ENCODE peak calls at places on chromosome 6, in eight cellular contexts. U, V, P, C, M, G, W and T are unnamed samples.

GRCh38 chr6:17167327-17167979 is 65.6 kb downstream of the STMND1 start:
- DNase-seq in U (peak; percentile 41), V (peak; percentile 64), P (peak; percentile 76), C (peak; percentile 19), M (no peak), G (no peak), W (peak; percentile 67), T (peak; percentile 1)

GRCh38 chr6:21753571-21754108 is 160.1 kb downstream of the SOX4 start:
- DNase-seq in U (peak; percentile 80), V (peak; percentile 21), P (no peak), C (peak; percentile 70), M (no peak), G (no peak), W (no peak), T (no peak)

GRCh38 chr6:16206595-16207037 is 31.8 kb upstream of the GMPR start:
- DNase-seq in U (peak; percentile 91), V (peak; percentile 87), P (peak; percentile 48), C (peak; percentile 86), M (no peak), G (no peak), W (peak; percentile 57), T (peak; percentile 60)

GRCh38 chr6:128379577-128379976 is 140.8 kb downstream of the PTPRK start:
- DNase-seq in U (no peak), V (no peak), P (no peak), C (no peak), M (no peak), G (no peak), W (no peak), T (no peak)

GRCh38 chr6:78836610-78837009 is 30.7 kb upstream of the IRAK1BP1 start:
- DNase-seq in U (no peak), V (no peak), P (no peak), C (no peak), M (no peak), G (no peak), W (no peak), T (no peak)

GRCh38 chr6:168047841-168048723 is 30.9 kb downstream of the FRMD1 start:
- DNase-seq in U (no peak), V (no peak), P (peak; percentile 14), C (no peak), M (no peak), G (peak; percentile 31), W (no peak), T (no peak)

GRCh38 chr6:28683945-28684538 is 158.4 kb downstream of the GPX5 start:
- DNase-seq in U (peak; percentile 32), V (peak; percentile 51), P (no peak), C (peak; percentile 63), M (no peak), G (no peak), W (no peak), T (peak; percentile 70)

GRCh38 chr6:30688569-30688968 is 2.1 kb upstream of the PPP1R18 start:
- DNase-seq in U (no peak), V (no peak), P (no peak), C (no peak), M (no peak), G (no peak), W (no peak), T (no peak)

GRCh38 chr6:170090561-170090960 is 200.3 kb downstream of the DLL1 start:
- DNase-seq in U (no peak), V (no peak), P (no peak), C (no peak), M (no peak), G (peak; percentile 25), W (no peak), T (no peak)

GRCh38 chr6:136764522-136764993 is 27.7 kb downstream of the MAP3K5 start:
- DNase-seq in U (no peak), V (no peak), P (no peak), C (no peak), M (no peak), G (no peak), W (no peak), T (no peak)

GRCh38 chr6:136761227-136761922 is 30.9 kb downstream of the MAP3K5 start:
- DNase-seq in U (no peak), V (no peak), P (peak; percentile 47), C (peak; percentile 42), M (no peak), G (no peak), W (no peak), T (no peak)

GRCh38 chr6:136763716-136764521 is 28.4 kb downstream of the MAP3K5 start:
- DNase-seq in U (no peak), V (no peak), P (no peak), C (no peak), M (no peak), G (no peak), W (no peak), T (no peak)

GRCh38 chr6:136762022-136762975 is 30.0 kb downstream of the MAP3K5 start:
- DNase-seq in U (no peak), V (no peak), P (no peak), C (no peak), M (no peak), G (no peak), W (no peak), T (no peak)

DNA sequence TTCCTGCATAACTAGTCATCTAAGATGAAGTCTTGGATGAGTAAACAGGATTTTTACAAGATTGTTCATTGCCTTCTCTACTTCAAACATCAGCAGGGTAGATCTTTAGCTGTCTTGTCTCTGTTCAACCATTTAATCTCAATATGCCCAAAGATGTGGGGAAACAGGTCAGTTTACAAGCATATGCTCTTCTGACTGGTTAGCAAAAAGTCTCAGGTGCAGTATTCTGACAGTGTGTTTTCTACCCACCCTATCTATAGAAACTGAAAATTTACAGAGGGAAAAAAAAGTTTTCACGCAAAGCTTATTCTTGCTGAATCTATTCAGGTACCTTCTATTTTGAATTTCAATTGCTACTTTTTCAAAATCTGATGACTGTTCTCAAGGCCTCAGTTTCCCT is 29.0 kb downstream of the MAP3K5 start:
- DNase-seq in U (no peak), V (no peak), P (no peak), C (no peak), M (no peak), G (no peak), W (no peak), T (no peak)
- TF ChIP-seq CTCF in U (no peak), V (no peak), P (no peak), C (no peak), M (no peak), G (no peak), W (no peak), T (no peak)

DNA sequence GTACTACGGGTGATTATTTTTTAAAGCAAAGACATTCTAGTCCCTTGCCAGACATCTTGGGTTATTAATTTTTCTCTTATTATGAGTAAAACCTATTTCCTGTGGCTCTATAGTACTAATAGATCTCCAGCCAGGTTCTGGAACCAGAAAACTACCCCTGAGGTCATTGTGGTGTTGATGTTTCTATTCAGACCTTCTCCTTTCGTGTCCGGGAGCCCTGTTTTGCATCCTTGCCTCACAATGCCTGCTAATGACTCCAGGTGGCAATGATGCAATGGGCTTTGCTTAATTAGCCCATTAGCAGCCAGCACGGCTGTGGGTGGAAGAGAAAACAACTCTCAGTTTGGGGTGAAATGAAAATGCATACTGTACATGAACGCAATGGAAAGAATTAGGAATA is 62.9 kb upstream of the ARG1 start:
- DNase-seq in U (no peak), V (no peak), P (no peak), C (no peak), M (no peak), G (no peak), W (peak; percentile 23), T (no peak)
- TF ChIP-seq CTCF in U (no peak), V (no peak), P (no peak), C (no peak), M (no peak), G (no peak), W (no peak), T (no peak)

GRCh38 chr6:106807946-106808611 is 166.4 kb downstream of the CD24 start:
- DNase-seq in U (no peak), V (no peak), P (no peak), C (no peak), M (no peak), G (no peak), W (no peak), T (no peak)
- TF ChIP-seq CTCF in U (no peak), V (no peak), P (no peak), C (no peak), M (no peak), G (no peak), W (no peak), T (no peak)

DNA sequence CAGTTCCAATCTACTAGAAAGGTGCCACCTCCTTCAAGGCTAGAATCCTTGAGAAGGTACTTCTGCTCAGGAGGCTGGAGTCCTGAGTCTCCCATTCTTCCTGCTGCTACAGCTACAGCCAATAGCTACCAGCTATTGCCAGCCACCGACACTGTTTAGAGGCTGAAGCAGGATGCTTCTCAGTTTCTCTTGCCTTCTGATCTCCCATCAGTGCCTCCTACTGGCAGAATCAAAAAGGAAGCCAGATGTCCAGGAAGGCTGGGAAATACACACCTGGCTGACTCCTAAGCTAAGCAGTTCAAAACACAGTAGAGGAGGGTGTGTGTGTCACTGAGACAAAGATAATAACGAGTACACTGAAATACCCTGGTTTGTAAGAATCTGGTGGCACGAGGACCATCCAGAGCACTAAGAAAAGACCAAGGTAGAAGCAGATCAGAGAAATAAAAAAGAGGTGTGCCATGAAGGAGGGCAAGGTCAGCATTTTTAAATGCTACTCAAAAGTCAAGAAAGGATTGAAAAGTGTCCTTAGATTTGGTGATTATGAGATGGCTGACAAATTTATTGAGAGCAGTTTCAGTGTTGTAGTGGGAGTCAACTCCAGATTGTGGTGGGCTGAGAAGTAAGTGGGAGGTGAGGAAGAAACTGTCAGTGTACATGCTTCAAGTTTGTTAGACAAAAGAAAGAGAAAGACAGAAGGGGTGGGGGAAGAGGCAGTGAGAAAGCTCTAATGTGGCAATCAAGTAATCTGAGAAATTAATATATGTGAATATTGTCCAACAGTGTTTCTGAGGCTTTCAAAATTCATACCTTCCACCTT is 2.3 kb upstream of the HLA-DMA start:
- DNase-seq in U (peak; percentile 16), V (no peak), P (no peak), C (peak; percentile 28), M (no peak), G (no peak), W (no peak), T (peak; percentile 43)
- TF ChIP-seq CTCF in U (peak; percentile 49), V (peak; percentile 34), P (no peak), C (peak; percentile 44), M (no peak), G (peak; percentile 40), W (no peak), T (no peak)

GRCh38 chr6:135314543-135314942 is 133.4 kb downstream of the MYB start:
- DNase-seq in U (no peak), V (no peak), P (no peak), C (no peak), M (no peak), G (no peak), W (no peak), T (no peak)
- TF ChIP-seq CTCF in U (no peak), V (no peak), P (no peak), C (no peak), M (no peak), G (no peak), W (no peak), T (no peak)

DNA sequence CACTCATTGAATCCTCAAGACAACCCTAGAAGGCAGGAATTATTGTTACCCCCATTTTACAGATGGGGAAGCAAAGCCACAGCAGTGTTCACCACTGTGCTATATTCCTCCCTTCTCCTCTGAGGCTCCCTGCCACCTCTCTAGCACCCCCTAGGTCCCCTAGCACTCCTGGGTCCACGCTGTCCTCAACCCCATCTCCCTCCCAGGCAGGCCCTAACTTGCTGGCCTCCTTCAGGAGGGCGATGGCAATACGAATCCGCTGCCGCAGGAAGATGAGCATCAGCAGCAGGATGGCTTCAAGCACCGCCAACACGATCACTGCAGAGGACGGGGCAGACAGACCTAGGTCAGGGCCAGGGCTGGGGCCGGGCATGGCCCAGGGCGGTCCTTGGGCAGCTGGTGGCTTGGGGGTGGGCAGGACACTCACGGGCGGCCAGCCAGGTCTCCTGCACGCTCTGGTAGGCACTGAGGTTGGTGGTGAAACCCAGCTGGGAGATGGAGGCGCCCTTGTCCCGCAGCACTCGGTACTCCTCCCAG is 7.8 kb upstream of the NEU1 start:
- DNase-seq in U (no peak), V (no peak), P (no peak), C (no peak), M (no peak), G (no peak), W (no peak), T (no peak)
- TF ChIP-seq CTCF in U (peak; percentile 6), V (no peak), P (no peak), C (no peak), M (no peak), G (no peak), W (no peak), T (no peak)